ENCODE peak calls at places on chromosome 18, in six cellular contexts. U, Z, Y, V, E and J are unnamed samples.

GRCh38 chr18:10524507-10525425 is 1.1 kb upstream of the NAPG start:
- DNase-seq in V (peak), E (no peak), Y (peak), Z (no peak), U (no peak), J (peak)

GRCh38 chr18:12376034-12376717 is 851 bp downstream of the AFG3L2 start:
- DNase-seq in E (peak), U (peak), V (peak), Z (no peak), Y (peak), J (no peak)

GRCh38 chr18:74242451-74243096 is 49.2 kb downstream of the CYB5A start:
- DNase-seq in E (peak), Y (no peak), V (no peak), Z (no peak), U (no peak), J (no peak)

GRCh38 chr18:48853588-48853987 is 97.2 kb downstream of the SMAD7 start:
- DNase-seq in V (no peak), E (no peak), Z (no peak), Y (no peak), U (no peak), J (no peak)

GRCh38 chr18:71075147-71075546 is 786.3 kb downstream of the SOCS6 start:
- DNase-seq in Z (no peak), U (no peak), Y (no peak), E (no peak), V (no peak), J (no peak)

GRCh38 chr18:41624461-41624860 is 330.6 kb upstream of the PIK3C3 start:
- DNase-seq in E (no peak), Y (peak), V (peak), Z (no peak), U (no peak), J (peak)

GRCh38 chr18:39724652-39725051 is 2159.1 kb upstream of the CELF4 start:
- DNase-seq in Y (peak), Z (no peak), E (no peak), V (no peak), U (peak), J (peak)

GRCh38 chr18:21914739-21915319 is 174.2 kb downstream of the MIB1 start:
- DNase-seq in V (peak), U (peak), Z (peak), E (peak), Y (peak), J (peak)

GRCh38 chr18:57141208-57142129 is 5.4 kb upstream of the BOD1L2 start:
- DNase-seq in U (no peak), Y (peak), E (peak), Z (no peak), V (no peak), J (no peak)

GRCh38 chr18:57466307-57466706 is 31.1 kb downstream of the ONECUT2 start:
- DNase-seq in Y (no peak), U (no peak), Z (no peak), E (no peak), V (no peak), J (no peak)

GRCh38 chr18:23719634-23720201 is 30.5 kb downstream of the LAMA3 start:
- DNase-seq in E (peak), Z (no peak), U (peak), Y (peak), V (peak), J (peak)

GRCh38 chr18:13147146-13147545 is 71.4 kb upstream of the LDLRAD4 start:
- DNase-seq in Z (no peak), V (no peak), Y (no peak), U (no peak), E (no peak), J (no peak)

GRCh38 chr18:58529714-58530354 is 99.1 kb downstream of the ALPK2 start:
- DNase-seq in Y (no peak), Z (peak), V (peak), E (peak), U (peak), J (no peak)

GRCh38 chr18:13159579-13159978 is 59.0 kb upstream of the LDLRAD4 start:
- DNase-seq in U (peak), V (peak), Z (peak), Y (peak), E (peak), J (peak)

GRCh38 chr18:9792565-9793226 is 84.6 kb downstream of the RAB31 start:
- DNase-seq in Y (no peak), U (no peak), V (no peak), Z (no peak), E (peak), J (no peak)

GRCh38 chr18:78292602-78293001 is 687.0 kb upstream of the SALL3 start:
- DNase-seq in E (no peak), Z (no peak), V (no peak), U (no peak), Y (no peak), J (no peak)

GRCh38 chr18:51110073-51110797 is 80.2 kb downstream of the SMAD4 start:
- DNase-seq in V (peak), E (peak), Z (peak), U (peak), Y (peak), J (no peak)

GRCh38 chr18:25453556-25454269 is 101.7 kb upstream of the ZNF521 start:
- DNase-seq in Y (peak), V (peak), Z (no peak), U (no peak), E (no peak), J (peak)

GRCh38 chr18:79630266-79631095 is 49.1 kb upstream of the CTDP1 start:
- DNase-seq in V (no peak), Z (no peak), Y (no peak), E (no peak), U (no peak), J (no peak)

GRCh38 chr18:58666176-58666575 is 5.1 kb upstream of the MALT1 start:
- DNase-seq in Y (no peak), E (no peak), U (no peak), Z (no peak), V (no peak), J (peak)

GRCh38 chr18:26821181-26821580 is 44.3 kb downstream of the AQP4 start:
- DNase-seq in Z (no peak), V (no peak), E (no peak), U (no peak), Y (no peak), J (no peak)

GRCh38 chr18:46754661-46755292 is 2.1 kb downstream of the ST8SIA5 start:
- DNase-seq in Z (no peak), Y (no peak), V (peak), E (peak), U (no peak), J (no peak)

GRCh38 chr18:37447959-37448916 is 117.4 kb downstream of the CELF4 start:
- DNase-seq in Y (no peak), Z (no peak), E (no peak), U (no peak), V (no peak), J (no peak)
- H2AFZ ChIP-seq in Y (no peak), Z (no peak), E (no peak), U (no peak), V (no peak), J (no peak)

GRCh38 chr18:59783138-59783537 is 85.9 kb upstream of the CCBE1 start:
- DNase-seq in U (peak), Z (peak), V (peak), Y (peak), E (peak), J (peak)
- H2AFZ ChIP-seq in U (peak), Z (peak), V (no peak), Y (peak), E (no peak), J (peak)

DNA sequence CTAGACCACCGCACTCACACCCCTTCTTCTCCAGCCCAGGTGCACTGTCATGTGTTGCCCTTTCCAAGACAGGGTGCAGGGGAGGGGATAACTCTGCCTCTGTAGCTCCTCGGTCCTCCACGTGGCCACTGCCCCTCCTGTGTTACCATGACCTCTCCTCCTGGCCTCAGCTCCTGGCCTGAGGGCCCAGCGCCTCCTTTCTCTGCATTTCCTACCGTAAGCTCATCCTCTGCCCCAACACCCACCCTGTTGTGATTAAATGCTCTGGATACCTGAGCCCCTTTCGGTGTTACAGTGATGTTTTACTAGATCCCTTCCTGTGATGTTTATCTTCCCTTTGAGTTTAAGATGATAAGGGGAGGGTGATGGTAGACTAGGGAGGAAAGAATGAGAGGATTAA is 242.3 kb downstream of the PTPRM start:
- DNase-seq in V (no peak), Y (no peak), E (no peak), U (no peak), Z (no peak), J (no peak)
- H2AFZ ChIP-seq in V (no peak), Y (no peak), E (no peak), U (no peak), Z (no peak), J (no peak)

GRCh38 chr18:37434161-37434860 is 131.3 kb downstream of the CELF4 start:
- DNase-seq in V (no peak), E (no peak), U (no peak), Z (no peak), Y (no peak), J (no peak)
- H2AFZ ChIP-seq in V (no peak), E (no peak), U (no peak), Z (no peak), Y (no peak), J (no peak)

DNA sequence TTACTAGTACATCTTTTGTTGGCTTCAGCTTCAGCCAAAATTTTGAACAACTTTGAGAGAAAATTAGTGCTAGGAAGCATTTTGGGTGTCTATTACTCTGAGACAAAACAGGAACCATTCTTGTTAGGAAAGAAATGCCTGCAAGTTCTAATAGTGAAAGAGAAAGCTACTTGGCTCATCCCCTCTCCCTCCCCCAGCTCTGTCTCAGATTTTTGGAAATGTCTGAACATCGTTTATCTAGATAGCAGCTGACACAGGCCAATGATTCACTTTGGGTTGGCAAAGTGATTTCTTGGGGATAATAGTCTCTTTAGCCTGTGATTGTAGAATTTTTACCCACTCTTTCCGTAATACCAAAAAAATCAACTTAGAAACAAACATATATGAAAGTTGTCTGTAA is 42.3 kb upstream of the PTPRM start:
- DNase-seq in Y (no peak), V (peak), U (no peak), E (no peak), Z (no peak), J (no peak)
- H2AFZ ChIP-seq in Y (peak), V (no peak), U (no peak), E (no peak), Z (no peak), J (no peak)

DNA sequence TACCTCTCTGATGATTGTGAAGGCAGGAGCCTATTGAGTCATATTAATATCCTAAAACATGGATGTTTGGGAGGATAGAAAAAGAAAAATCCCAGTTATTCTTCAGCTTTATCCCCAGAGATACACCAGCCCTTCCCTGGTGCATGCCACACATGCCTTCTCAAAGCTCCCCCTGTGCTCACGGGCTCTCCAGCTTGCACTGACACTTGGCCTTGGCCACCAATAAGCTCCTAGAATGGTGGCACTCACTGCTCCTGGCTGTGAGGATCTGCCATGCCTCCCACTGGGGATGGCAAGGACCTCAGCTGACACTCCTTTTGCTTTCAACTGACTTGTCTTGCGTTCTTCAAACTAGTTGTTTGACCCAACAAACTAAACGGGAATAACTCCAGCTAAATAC is 15.9 kb downstream of the SLC14A1 start:
- DNase-seq in Z (no peak), V (no peak), E (no peak), U (no peak), Y (no peak), J (no peak)
- H2AFZ ChIP-seq in Z (no peak), V (no peak), E (no peak), U (no peak), Y (no peak), J (no peak)

GRCh38 chr18:75247601-75248421 is 37.2 kb downstream of the TSHZ1 start:
- DNase-seq in U (peak), V (peak), Y (peak), Z (no peak), E (no peak), J (peak)

GRCh38 chr18:75247041-75247551 is 36.5 kb downstream of the TSHZ1 start:
- DNase-seq in E (no peak), Z (no peak), U (no peak), Y (peak), V (peak), J (peak)

GRCh38 chr18:75249192-75249551 is 38.6 kb downstream of the TSHZ1 start:
- DNase-seq in V (no peak), E (no peak), U (no peak), Z (no peak), Y (no peak), J (no peak)

GRCh38 chr18:75249672-75250470 is 39.3 kb downstream of the TSHZ1 start:
- DNase-seq in U (no peak), V (no peak), Z (no peak), E (peak), Y (no peak), J (no peak)

GRCh38 chr18:75248426-75249191 is 38.0 kb downstream of the TSHZ1 start:
- DNase-seq in V (peak), U (no peak), E (no peak), Z (no peak), Y (peak), J (no peak)
- H2AFZ ChIP-seq in V (peak), U (peak), E (no peak), Z (no peak), Y (peak), J (peak)

DNA sequence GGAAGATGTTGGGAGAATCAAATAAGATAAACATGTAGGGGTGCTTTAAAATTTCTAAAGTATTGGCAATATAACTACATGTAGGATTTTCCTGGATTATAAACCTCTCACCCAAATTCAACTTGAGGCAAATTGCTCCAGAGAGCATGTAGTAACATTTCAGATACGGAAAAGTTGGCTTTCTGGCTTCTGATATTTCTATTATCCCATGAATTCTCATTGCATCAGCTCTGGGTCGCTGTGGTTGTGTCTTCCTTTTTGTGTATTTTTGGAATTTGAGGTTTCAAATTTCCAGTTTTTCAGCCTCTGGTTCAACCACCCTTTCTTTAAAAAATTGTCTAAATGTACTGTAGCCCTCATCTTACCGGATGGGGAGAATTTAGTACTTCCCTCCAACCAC is 32.3 kb downstream of the TGIF1 start:
- DNase-seq in E (no peak), Z (no peak), Y (no peak), U (no peak), V (no peak), J (no peak)
- H2AFZ ChIP-seq in E (peak), Z (no peak), Y (no peak), U (no peak), V (no peak), J (no peak)

GRCh38 chr18:35236964-35237363 is 3.9 kb upstream of the ZNF397 start:
- DNase-seq in Y (no peak), U (no peak), V (peak), E (no peak), Z (no peak), J (no peak)

DNA sequence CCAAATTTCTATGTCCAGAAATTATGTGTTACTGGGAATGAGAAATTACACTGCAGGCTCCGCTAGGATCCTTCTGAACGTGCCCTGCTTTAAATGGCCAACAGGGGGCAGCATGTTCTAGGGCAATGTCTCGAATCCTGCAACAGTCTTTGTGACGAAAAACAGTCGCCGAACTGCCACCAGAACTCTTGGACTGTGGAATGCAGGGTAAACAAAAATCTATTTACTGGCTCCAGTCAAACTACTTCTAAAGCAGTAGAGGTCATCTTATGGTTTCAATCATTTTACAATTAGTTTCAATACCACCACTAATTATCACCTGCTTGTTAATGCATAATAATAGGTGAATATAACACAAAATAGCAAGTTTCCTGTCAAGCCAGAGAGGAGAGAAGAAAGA is 9.8 kb upstream of the ZNF397 start:
- DNase-seq in V (peak), Y (peak), U (peak), E (peak), Z (peak), J (peak)
- H2AFZ ChIP-seq in V (no peak), Y (no peak), U (peak), E (peak), Z (peak), J (peak)